ENCODE peak calls at places on chromosomes 13 and 19, in eight cellular contexts. N is breast epithelium, G is H1, B is K562, F is GM12892, S is SK-N-SH, L is SK-N-MC, J is upper lobe of left lung. Y is an unnamed sample.

GRCh38 chr13:53126803-53127202 is 98.2 kb downstream of the OLFM4 start:
- DNase-seq in L (no peak), S (no peak), G (no peak), N (no peak), F (no peak), J (no peak), B (no peak), Y (no peak)

GRCh38 chr13:93425411-93425810 is 198.8 kb downstream of the GPC6 start:
- DNase-seq in L (no peak), N (no peak), G (no peak), B (no peak), J (no peak), S (no peak), F (no peak), Y (no peak)

GRCh38 chr13:52070929-52071523 is 46.5 kb downstream of the UTP14C start:
- DNase-seq in L (no peak), N (no peak), J (no peak), S (peak), B (peak), F (no peak), G (no peak), Y (no peak)

GRCh38 chr13:25654332-25654731 is 282.6 kb downstream of the ATP8A2 start:
- DNase-seq in N (no peak), L (no peak), S (no peak), F (no peak), J (no peak), G (no peak), B (no peak), Y (no peak)

GRCh38 chr13:25300861-25301346 is 521 bp upstream of the NUP58 start:
- DNase-seq in S (peak), B (no peak), F (peak), L (no peak), J (peak), G (no peak), N (no peak), Y (no peak)

GRCh38 chr19:28437390-28438346 is 775.3 kb downstream of the UQCRFS1 start:
- DNase-seq in L (no peak), B (no peak), N (no peak), S (no peak), J (no peak), F (no peak), G (no peak), Y (no peak)

GRCh38 chr19:23283925-23284324 is 33.7 kb upstream of the ZNF724 start:
- DNase-seq in J (no peak), G (peak), L (no peak), F (no peak), N (peak), B (peak), S (peak), Y (peak)

GRCh38 chr13:28059214-28059613 is 41.2 kb downstream of the FLT3 start:
- DNase-seq in N (no peak), F (no peak), S (peak), B (peak), J (no peak), G (no peak), L (no peak), Y (peak)

GRCh38 chr13:111556496-111556895 is 236.1 kb downstream of the TEX29 start:
- DNase-seq in S (no peak), F (no peak), B (no peak), G (no peak), N (no peak), L (no peak), J (no peak), Y (no peak)

GRCh38 chr19:30266687-30267086 is 105.5 kb upstream of the ZNF536 start:
- DNase-seq in S (no peak), N (no peak), L (no peak), G (no peak), B (no peak), F (no peak), J (no peak), Y (no peak)

GRCh38 chr19:38869160-38869835 is 8.8 kb downstream of the RINL start:
- DNase-seq in G (no peak), N (no peak), B (no peak), S (peak), J (peak), L (no peak), F (no peak), Y (no peak)

GRCh38 chr19:53998223-53998622 is 6.8 kb downstream of the CACNG6 start:
- DNase-seq in J (no peak), L (no peak), N (no peak), G (no peak), S (no peak), B (no peak), F (no peak), Y (no peak)

GRCh38 chr13:34678154-34678553 is 263.9 kb upstream of the NBEA start:
- DNase-seq in N (no peak), J (no peak), L (no peak), S (no peak), G (no peak), F (no peak), B (no peak), Y (no peak)

GRCh38 chr13:20654156-20654555 is 49.3 kb upstream of the IL17D start:
- DNase-seq in S (no peak), L (no peak), G (no peak), N (no peak), F (no peak), J (no peak), B (no peak), Y (no peak)

GRCh38 chr13:112626761-112627160 is 38.8 kb upstream of the TUBGCP3 start:
- DNase-seq in B (no peak), S (no peak), J (no peak), L (no peak), F (no peak), N (no peak), G (no peak), Y (no peak)

GRCh38 chr13:24284876-24285275 is 24.5 kb upstream of the C1QTNF9 start:
- DNase-seq in N (no peak), J (no peak), S (no peak), L (no peak), F (no peak), G (no peak), B (no peak), Y (no peak)

GRCh38 chr19:19711934-19712828 is 20.7 kb downstream of the ZNF14 start:
- DNase-seq in F (no peak), N (no peak), G (no peak), L (no peak), J (no peak), S (no peak), B (no peak), Y (no peak)

GRCh38 chr13:44618326-44618725 is 42.2 kb upstream of the TSC22D1 start:
- DNase-seq in G (no peak), N (no peak), J (no peak), B (no peak), F (no peak), S (no peak), L (no peak), Y (no peak)

GRCh38 chr19:35992902-35993765 is 1.9 kb upstream of the SDHAF1 start:
- DNase-seq in N (no peak), L (no peak), F (no peak), G (no peak), J (no peak), S (no peak), B (no peak), Y (no peak)

GRCh38 chr13:93984876-93985275 is 494.6 kb downstream of the DCT start:
- DNase-seq in L (no peak), B (no peak), G (no peak), F (no peak), S (no peak), N (no peak), J (no peak), Y (no peak)

GRCh38 chr19:38970664-38971532 is 4.6 kb downstream of the FBXO17 start:
- DNase-seq in N (no peak), F (no peak), G (no peak), B (no peak), S (no peak), L (no peak), J (no peak), Y (no peak)

GRCh38 chr19:30359936-30360335 is 12.2 kb upstream of the ZNF536 start:
- DNase-seq in B (no peak), N (no peak), L (no peak), S (no peak), F (no peak), J (no peak), G (no peak), Y (peak)

DNA sequence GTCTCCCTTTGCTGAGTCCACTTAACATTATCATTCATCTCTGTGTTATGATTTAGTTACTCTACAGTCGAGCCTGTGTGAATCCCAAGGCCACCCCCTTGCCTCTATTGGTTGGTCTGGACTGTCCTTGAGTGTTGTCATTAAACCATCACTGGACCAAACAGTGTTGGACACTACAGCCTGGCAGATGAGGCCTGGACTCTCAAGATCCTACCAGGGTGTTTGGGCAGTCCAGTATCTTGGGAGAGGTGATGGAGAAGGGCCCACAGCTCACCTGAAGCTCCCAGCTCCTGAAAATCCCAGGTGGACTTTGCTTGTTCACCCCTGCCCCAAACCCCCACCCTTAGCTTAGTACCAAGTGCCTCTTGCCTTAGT is 3.8 kb downstream of the CHMP2A start:
- DNase-seq in J (no peak), L (no peak), F (no peak), S (no peak), N (no peak), G (no peak), B (no peak), Y (no peak)
- TF ChIP-seq POLR2AphosphoS5 in J (no peak), L (no peak), F (no peak), S (no peak), N (no peak), G (peak), B (no peak), Y (no peak)

GRCh38 chr19:44643605-44644390 is at the start of gene PVR:
- DNase-seq in F (no peak), B (peak), G (peak), N (peak), J (peak), S (peak), L (no peak), Y (peak)

GRCh38 chr19:44640518-44640917 is 3.2 kb upstream of the PVR start:
- DNase-seq in S (no peak), F (no peak), L (no peak), N (no peak), B (no peak), G (no peak), J (no peak), Y (no peak)

GRCh38 chr19:44641460-44641859 is 2.2 kb upstream of the PVR start:
- DNase-seq in B (no peak), G (no peak), N (no peak), J (no peak), L (no peak), F (no peak), S (no peak), Y (no peak)

GRCh38 chr19:44641866-44642265 is 1.8 kb upstream of the PVR start:
- DNase-seq in L (no peak), G (no peak), N (no peak), J (no peak), F (no peak), B (no peak), S (no peak), Y (no peak)

GRCh38 chr19:44642375-44642774 is 1.3 kb upstream of the PVR start:
- DNase-seq in L (no peak), N (no peak), S (no peak), F (no peak), B (no peak), G (no peak), J (no peak), Y (no peak)
- TF ChIP-seq POLR2AphosphoS5 in L (no peak), N (no peak), S (no peak), F (no peak), B (no peak), G (no peak), J (no peak), Y (no peak)

GRCh38 chr19:2080336-2080988 is 15.7 kb downstream of the MOB3A start:
- DNase-seq in F (no peak), N (no peak), L (no peak), J (peak), G (no peak), B (no peak), S (peak), Y (no peak)
- TF ChIP-seq POLR2AphosphoS5 in F (no peak), N (no peak), L (no peak), J (no peak), G (no peak), B (no peak), S (no peak), Y (no peak)

GRCh38 chr13:38394777-38395504 is 45.3 kb downstream of the UFM1 start:
- DNase-seq in J (no peak), N (no peak), F (no peak), B (no peak), G (no peak), S (no peak), L (no peak), Y (no peak)

GRCh38 chr13:38401276-38401675 is 51.6 kb downstream of the UFM1 start:
- DNase-seq in N (no peak), F (no peak), G (no peak), L (no peak), J (no peak), S (no peak), B (no peak), Y (no peak)

GRCh38 chr13:38395505-38395803 is 45.8 kb downstream of the UFM1 start:
- DNase-seq in N (no peak), B (no peak), F (no peak), L (no peak), S (no peak), J (no peak), G (no peak), Y (no peak)

GRCh38 chr13:38398810-38399493 is 49.3 kb downstream of the UFM1 start:
- DNase-seq in F (no peak), G (no peak), L (no peak), J (no peak), S (no peak), B (no peak), N (no peak), Y (no peak)

DNA sequence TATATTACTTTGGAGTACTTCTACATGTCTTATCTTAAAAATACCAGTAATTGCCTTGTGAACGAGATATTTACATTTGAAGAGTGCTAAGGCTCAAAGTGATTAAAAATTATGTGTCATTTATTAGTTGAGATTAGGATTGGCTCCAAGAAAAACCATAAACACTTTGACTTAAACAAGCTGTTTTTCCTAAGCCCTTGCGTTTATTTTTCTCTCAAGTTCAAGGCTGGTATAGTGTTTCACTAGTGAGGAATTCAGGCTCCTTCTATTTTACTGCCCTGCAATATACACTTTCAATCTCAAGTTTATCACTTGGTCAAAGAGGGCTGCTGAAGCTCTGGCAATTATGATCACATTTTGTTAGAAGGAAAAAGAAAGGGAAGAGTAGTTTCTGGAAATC is 49.9 kb downstream of the UFM1 start:
- DNase-seq in B (no peak), L (no peak), G (no peak), J (no peak), S (no peak), F (no peak), N (no peak), Y (no peak)
- TF ChIP-seq POLR2AphosphoS5 in B (no peak), L (no peak), G (no peak), J (no peak), S (no peak), F (no peak), N (no peak), Y (no peak)

GRCh38 chr19:48419158-48419920 is 25.9 kb downstream of the GRIN2D start:
- DNase-seq in G (peak), S (peak), N (no peak), L (no peak), J (peak), F (peak), B (peak), Y (peak)
- TF ChIP-seq POLR2AphosphoS5 in G (no peak), S (no peak), N (no peak), L (no peak), J (no peak), F (no peak), B (no peak), Y (no peak)

GRCh38 chr19:58456111-58456510 is 4.7 kb downstream of the ZNF324B start:
- DNase-seq in F (no peak), J (peak), B (no peak), S (no peak), L (no peak), N (no peak), G (no peak), Y (no peak)

GRCh38 chr19:58450836-58451357 is 525 bp upstream of the ZNF324B start:
- DNase-seq in G (no peak), B (peak), F (no peak), S (no peak), J (no peak), L (no peak), N (no peak), Y (no peak)

GRCh38 chr19:58453743-58454142 is 2.3 kb downstream of the ZNF324B start:
- DNase-seq in S (no peak), J (no peak), N (no peak), L (no peak), G (no peak), B (no peak), F (no peak), Y (no peak)

GRCh38 chr19:58455306-58455705 is 3.9 kb downstream of the ZNF324B start:
- DNase-seq in B (no peak), J (peak), G (no peak), L (no peak), S (no peak), N (no peak), F (no peak), Y (no peak)

DNA sequence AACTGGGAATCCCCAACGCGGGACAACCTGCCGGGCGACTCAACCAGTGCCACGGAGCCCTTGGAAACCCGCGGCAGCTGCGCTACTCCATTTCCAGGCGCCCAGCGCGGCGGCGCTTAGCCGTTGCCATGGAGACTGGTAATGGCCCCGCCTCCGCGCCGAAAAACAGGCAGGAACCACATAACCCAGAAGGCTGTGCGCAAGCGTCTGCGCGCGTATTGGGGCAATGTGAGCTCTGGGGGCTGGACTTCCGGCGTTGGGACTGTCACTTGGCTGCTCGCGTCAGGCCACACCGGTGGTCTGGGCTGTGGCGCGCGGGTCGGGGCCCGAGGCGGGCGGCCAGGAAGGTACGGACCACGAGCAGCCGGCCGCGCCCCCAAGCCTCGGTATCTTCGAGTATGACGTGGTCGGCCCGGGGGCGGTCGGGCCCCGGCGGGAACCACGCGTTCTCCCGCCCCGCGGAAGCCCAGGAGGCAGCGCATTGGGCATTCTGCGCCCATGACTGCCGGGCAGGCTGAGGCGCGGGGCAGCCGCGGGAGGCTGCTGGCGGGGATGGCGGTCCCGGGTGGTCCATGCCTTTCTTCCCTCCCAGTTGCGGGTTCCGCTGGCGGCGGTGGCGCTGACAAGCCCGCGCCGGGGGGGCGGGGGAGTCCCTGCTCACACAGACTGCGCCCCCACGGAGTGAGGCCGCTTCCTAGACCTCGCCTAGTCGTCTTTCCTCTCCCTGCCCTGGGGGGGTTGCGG is at the start of gene ZNF324B:
- DNase-seq in J (peak), G (peak), L (peak), S (peak), F (peak), B (peak), N (peak), Y (peak)
- TF ChIP-seq POLR2AphosphoS5 in J (peak), G (no peak), L (peak), S (peak), F (peak), B (no peak), N (peak), Y (peak)

GRCh38 chr13:110340812-110341444 is 33.8 kb downstream of the COL4A2 start:
- DNase-seq in F (no peak), S (no peak), B (no peak), N (peak), L (no peak), G (no peak), J (no peak), Y (peak)
- TF ChIP-seq POLR2AphosphoS5 in F (no peak), S (no peak), B (no peak), N (peak), L (no peak), G (no peak), J (peak), Y (peak)

GRCh38 chr19:293436-294110 is 2.4 kb upstream of the PLPP2 start:
- DNase-seq in G (no peak), L (no peak), S (peak), B (no peak), J (no peak), N (no peak), F (no peak), Y (peak)

GRCh38 chr19:296476-297225 is 5.4 kb upstream of the PLPP2 start:
- DNase-seq in L (no peak), F (no peak), N (no peak), G (no peak), B (no peak), J (no peak), S (no peak), Y (peak)

GRCh38 chr19:295687-296370 is 4.6 kb upstream of the PLPP2 start:
- DNase-seq in J (no peak), S (peak), G (no peak), N (no peak), L (no peak), F (no peak), B (no peak), Y (peak)

GRCh38 chr19:294341-294818 is 3.2 kb upstream of the PLPP2 start:
- DNase-seq in J (no peak), L (no peak), B (no peak), N (no peak), G (no peak), F (peak), S (peak), Y (peak)

DNA sequence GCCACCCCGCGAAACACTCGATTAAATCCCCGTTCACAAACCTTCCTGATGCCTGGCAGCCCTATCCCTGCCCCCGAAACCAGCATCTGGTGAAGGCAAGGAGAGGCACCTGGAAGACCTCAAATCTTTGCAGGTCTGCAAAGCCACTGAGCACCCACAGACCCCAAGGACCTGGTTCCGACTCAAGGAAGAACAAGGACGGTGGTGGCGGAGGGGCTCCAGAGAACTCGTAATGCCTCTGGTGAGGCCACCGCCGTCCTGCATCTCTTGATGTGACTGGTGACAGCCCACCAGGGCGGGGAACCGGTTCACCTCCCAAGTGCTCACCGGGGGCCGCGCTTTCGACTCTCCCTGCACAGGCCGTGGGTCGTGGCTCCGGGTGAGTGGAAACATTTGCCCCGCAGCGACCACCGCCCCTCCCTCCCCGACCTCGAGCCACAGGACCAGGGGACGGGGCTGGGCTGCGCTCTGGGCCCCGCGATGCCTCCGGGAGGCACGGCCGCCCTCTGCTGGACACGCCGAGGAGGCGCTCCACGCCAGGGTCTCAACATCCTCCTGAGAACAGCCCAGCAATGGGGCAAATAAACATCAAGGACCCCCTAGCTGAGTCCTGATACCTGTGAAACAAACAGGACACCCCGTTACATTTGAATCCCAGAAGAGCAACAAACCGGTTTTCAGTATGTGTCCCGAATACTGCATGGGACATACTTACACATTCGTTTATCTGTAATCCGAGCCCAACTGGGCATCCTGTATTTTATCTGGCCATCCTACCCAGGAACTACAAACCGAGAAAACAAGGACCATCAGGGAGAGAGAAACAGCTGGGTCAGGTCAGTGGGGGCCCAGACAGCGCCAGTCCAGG is 3.9 kb upstream of the PLPP2 start:
- DNase-seq in S (peak), B (peak), G (no peak), F (peak), L (no peak), N (no peak), J (peak), Y (peak)
- TF ChIP-seq POLR2AphosphoS5 in S (no peak), B (no peak), G (no peak), F (no peak), L (no peak), N (no peak), J (no peak), Y (no peak)